ENCODE peak calls at places on chromosomes 1 and 21, in seven cellular contexts. F, S, G, A, Z, R and M are unnamed samples.
A peak's percentile ranks its signal among the peaks of the same experiment; 100 is the strongest.

GRCh38 chr1:221458430-221459156 is 283.3 kb downstream of the DUSP10 start:
- DNase-seq in G (no peak), R (no peak), A (no peak), S (no peak), F (no peak), Z (no peak), M (no peak)

GRCh38 chr21:44405091-44405947 is 50.0 kb upstream of the LRRC3 start:
- DNase-seq in R (no peak), Z (no peak), A (no peak), G (no peak), S (no peak), F (no peak), M (no peak)

GRCh38 chr1:98920441-98921110 is 84.1 kb downstream of the PLPPR5 start:
- DNase-seq in Z (no peak), F (no peak), A (no peak), G (no peak), S (no peak), R (no peak), M (peak; percentile 45)

GRCh38 chr1:13583592-13583963 is at the start of gene PDPN:
- DNase-seq in R (peak; percentile 39), S (no peak), G (no peak), A (peak; percentile 81), F (peak; percentile 79), Z (no peak), M (peak; percentile 38)

GRCh38 chr1:103106426-103107321 is 1.6 kb downstream of the COL11A1 start:
- DNase-seq in F (peak; percentile 66), R (no peak), S (peak; percentile 0), Z (no peak), A (peak; percentile 63), G (peak; percentile 6), M (peak; percentile 36)

GRCh38 chr1:2433936-2434335 is 21.6 kb upstream of the PEX10 start:
- DNase-seq in F (no peak), Z (no peak), R (no peak), S (no peak), A (no peak), G (no peak), M (no peak)

GRCh38 chr1:192732787-192733186 is 76.1 kb upstream of the RGS2 start:
- DNase-seq in G (no peak), R (no peak), S (peak; percentile 28), A (no peak), Z (no peak), F (no peak), M (no peak)

GRCh38 chr1:156959414-156959813 is 39.0 kb downstream of the LRRC71 start:
- DNase-seq in G (no peak), R (no peak), Z (no peak), S (no peak), A (peak; percentile 44), F (no peak), M (no peak)

GRCh38 chr1:1067284-1068076 is 6.6 kb downstream of the RNF223 start:
- DNase-seq in F (no peak), G (no peak), R (no peak), Z (peak; percentile 76), A (no peak), S (no peak), M (no peak)

GRCh38 chr1:44616991-44617702 is 57.1 kb downstream of the TMEM53 start:
- DNase-seq in Z (no peak), F (peak; percentile 78), A (peak; percentile 36), S (no peak), R (no peak), G (no peak), M (peak; percentile 89)

GRCh38 chr1:196466656-196467055 is 141.6 kb downstream of the KCNT2 start:
- DNase-seq in R (no peak), Z (no peak), F (no peak), S (peak; percentile 4), G (no peak), A (no peak), M (peak; percentile 38)

GRCh38 chr1:160674415-160674814 is 27.6 kb upstream of the SLAMF1 start:
- DNase-seq in S (no peak), G (no peak), R (no peak), A (no peak), Z (no peak), F (no peak), M (no peak)

GRCh38 chr1:107963601-107964396 is 1.2 kb downstream of the VAV3 start:
- DNase-seq in F (peak; percentile 59), Z (peak; percentile 39), S (no peak), G (peak; percentile 8), A (peak; percentile 28), R (no peak), M (peak; percentile 1)

GRCh38 chr1:2074944-2075740 is 24.9 kb downstream of the PRKCZ start:
- DNase-seq in F (no peak), R (no peak), Z (no peak), S (no peak), G (no peak), A (no peak), M (no peak)

GRCh38 chr1:200030791-200031190 is 3.3 kb downstream of the NR5A2 start:
- DNase-seq in G (no peak), Z (no peak), R (no peak), S (no peak), F (no peak), A (no peak), M (no peak)

GRCh38 chr1:8572106-8572505 is 245.3 kb downstream of the RERE start:
- DNase-seq in A (no peak), Z (no peak), G (no peak), S (no peak), R (no peak), F (no peak), M (no peak)
- H3K27ac ChIP-seq in A (peak overlapping the region; percentile 71), Z (peak overlapping the region; percentile 54), G (peak overlapping the region; percentile 50), S (no peak overlapping the region), R (no peak overlapping the region), F (no peak overlapping the region), M (no peak overlapping the region)

GRCh38 chr1:230355594-230355993 is 70.5 kb downstream of the PGBD5 start:
- DNase-seq in G (no peak), S (no peak), R (no peak), A (no peak), F (no peak), Z (no peak), M (no peak)

GRCh38 chr1:230351983-230352382 is 74.1 kb downstream of the PGBD5 start:
- DNase-seq in Z (no peak), S (no peak), F (no peak), R (no peak), A (no peak), G (no peak), M (no peak)

GRCh38 chr1:230352537-230352936 is 73.6 kb downstream of the PGBD5 start:
- DNase-seq in A (no peak), F (no peak), Z (no peak), S (no peak), G (no peak), R (no peak), M (no peak)

GRCh38 chr1:230355128-230355527 is 71.0 kb downstream of the PGBD5 start:
- DNase-seq in R (no peak), G (no peak), A (no peak), Z (no peak), S (no peak), F (no peak), M (no peak)

DNA sequence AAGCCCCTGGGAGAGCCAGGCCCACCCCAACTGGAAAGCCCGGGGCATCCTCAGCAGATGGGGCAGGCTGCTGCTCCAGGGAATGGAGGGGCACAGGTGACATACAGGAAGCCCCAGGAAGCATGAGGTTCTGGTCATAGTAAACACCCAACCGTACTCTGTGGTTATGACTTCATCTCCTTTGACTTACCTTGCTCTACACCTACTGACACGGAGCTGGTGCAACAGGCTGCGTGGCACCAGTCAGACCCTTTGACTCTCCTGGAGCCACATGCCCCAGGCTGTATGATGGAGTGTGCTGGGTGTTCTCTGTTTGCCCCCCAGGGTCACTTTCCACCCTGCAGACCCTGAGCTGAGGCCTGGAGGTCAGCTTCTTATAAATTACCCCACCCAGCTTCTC is 72.1 kb downstream of the PGBD5 start:
- DNase-seq in F (no peak), S (no peak), Z (no peak), R (no peak), A (no peak), G (no peak), M (no peak)
- TF ChIP-seq CTCF in F (no peak), S (no peak), Z (no peak), R (no peak), A (no peak), G (no peak), M (no peak)

GRCh38 chr1:225770586-225771248 is 6.9 kb upstream of the SRP9 start:
- DNase-seq in F (no peak), A (no peak), Z (no peak), G (no peak), R (no peak), S (no peak), M (no peak)

GRCh38 chr1:225772848-225773247 is 4.8 kb upstream of the SRP9 start:
- DNase-seq in Z (peak; percentile 58), A (no peak), G (peak; percentile 78), F (no peak), S (no peak), R (no peak), M (no peak)

GRCh38 chr1:225772323-225772768 is 5.3 kb upstream of the SRP9 start:
- DNase-seq in R (peak; percentile 67), G (peak; percentile 98), A (peak; percentile 94), F (peak; percentile 92), Z (peak; percentile 93), S (peak; percentile 79), M (peak; percentile 95)

GRCh38 chr1:225769687-225770086 is 7.9 kb upstream of the SRP9 start:
- DNase-seq in A (no peak), S (no peak), G (no peak), R (no peak), F (no peak), Z (no peak), M (no peak)

DNA sequence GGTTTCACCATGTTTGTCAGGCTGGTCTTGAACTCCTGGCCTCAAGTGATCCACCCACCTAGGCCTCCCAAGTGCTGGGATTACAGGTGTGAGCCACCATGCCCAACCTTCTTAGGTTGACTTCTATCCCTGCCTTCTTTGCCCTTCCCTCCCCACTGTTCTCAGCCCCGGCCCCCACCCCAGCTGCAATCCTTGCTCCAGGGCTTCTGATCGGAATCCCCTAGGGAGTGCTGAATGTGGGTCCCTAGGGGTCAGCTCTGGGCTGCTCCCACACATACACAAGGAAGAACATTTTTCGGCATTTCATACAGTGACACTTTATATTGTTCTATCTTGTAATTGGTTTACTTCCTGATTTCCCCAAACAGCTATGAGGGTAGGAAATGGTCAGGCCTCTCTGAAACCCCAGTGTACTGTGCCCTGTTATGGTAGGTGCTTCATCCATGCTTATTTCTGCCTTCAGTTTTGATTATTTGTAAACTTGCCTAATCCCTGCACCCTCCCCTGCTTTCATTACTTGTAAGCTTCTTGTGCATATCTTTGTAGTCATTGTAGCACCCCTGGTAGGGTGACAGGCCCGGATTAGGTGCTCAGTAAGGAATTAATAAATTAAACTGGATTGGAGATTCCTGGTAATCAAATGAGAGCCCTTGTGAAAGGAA is 5.8 kb upstream of the SRP9 start:
- DNase-seq in S (no peak), Z (no peak), R (no peak), F (no peak), A (no peak), G (no peak), M (no peak)
- H3K27ac ChIP-seq in S (no peak overlapping the region), Z (peak overlapping the region; percentile 68), R (no peak overlapping the region), F (peak overlapping the region; percentile 64), A (peak overlapping the region; percentile 70), G (peak overlapping the region; percentile 72), M (peak overlapping the region; percentile 38)

DNA sequence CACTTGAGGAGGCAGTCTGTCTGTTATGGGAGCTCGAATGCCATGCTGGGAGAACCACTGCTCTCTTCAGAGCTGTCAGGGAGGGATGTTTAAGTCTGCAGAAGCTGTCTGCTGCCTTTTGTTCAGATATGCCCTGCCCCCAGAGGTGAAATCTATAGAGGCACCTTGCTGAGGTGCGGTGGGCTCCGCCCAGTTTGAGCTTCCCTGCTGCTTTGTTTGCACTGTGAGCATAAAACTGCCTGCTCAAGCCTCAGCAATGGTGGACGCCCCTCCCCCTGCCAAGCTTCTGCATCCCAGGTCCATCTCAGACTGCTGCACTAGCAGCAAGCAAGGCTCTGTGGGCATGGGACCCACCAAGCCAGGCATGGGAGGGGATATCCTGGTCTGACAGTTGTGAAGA is 247.5 kb downstream of the LMX1A start:
- DNase-seq in S (no peak), A (peak; percentile 57), F (no peak), R (no peak), Z (no peak), G (no peak), M (no peak)
- TF ChIP-seq CTCF in S (no peak), A (no peak), F (no peak), R (no peak), Z (no peak), G (no peak), M (no peak)